ENCODE peak calls at places on chromosomes 12 and 14, in seven cellular contexts. One of them, this sample, is unnamed. For H3K9me3, the result is how much of the 10 kb centered on the place peaks cover.

GRCh38 chr12:3145036-3145435 is 67.9 kb downstream of the TSPAN9 start:
- DNase-seq in HCT116: no peak
- DNase-seq in K562: no peak
- DNase-seq in A549: no peak
- DNase-seq in uterus: no peak
- DNase-seq in heart left ventricle: peak
- DNase-seq in IMR-90: no peak
- DNase-seq in this sample: no peak

GRCh38 chr12:84814664-84815245 is 97.8 kb downstream of the SLC6A15 start:
- DNase-seq in uterus: no peak
- DNase-seq in heart left ventricle: no peak
- DNase-seq in A549: no peak
- DNase-seq in HCT116: no peak
- DNase-seq in K562: no peak
- DNase-seq in IMR-90: peak
- DNase-seq in this sample: no peak

GRCh38 chr14:65361920-65362319 is 50.6 kb upstream of the FUT8 start:
- DNase-seq in K562: no peak
- DNase-seq in IMR-90: peak
- DNase-seq in heart left ventricle: no peak
- DNase-seq in A549: no peak
- DNase-seq in HCT116: no peak
- DNase-seq in uterus: no peak
- DNase-seq in this sample: peak

GRCh38 chr14:96138241-96138640 is 66.4 kb upstream of the BDKRB2 start:
- DNase-seq in heart left ventricle: no peak
- DNase-seq in A549: no peak
- DNase-seq in uterus: no peak
- DNase-seq in IMR-90: peak
- DNase-seq in HCT116: no peak
- DNase-seq in K562: no peak
- DNase-seq in this sample: no peak

GRCh38 chr14:35403085-35403396 is 1.5 kb downstream of the NFKBIA start:
- DNase-seq in uterus: peak
- DNase-seq in IMR-90: peak
- DNase-seq in A549: no peak
- DNase-seq in K562: no peak
- DNase-seq in heart left ventricle: no peak
- DNase-seq in HCT116: no peak
- DNase-seq in this sample: peak

GRCh38 chr14:100825691-100826331 is at the start of gene MEG3:
- DNase-seq in heart left ventricle: peak
- DNase-seq in HCT116: no peak
- DNase-seq in K562: no peak
- DNase-seq in uterus: peak
- DNase-seq in A549: peak
- DNase-seq in IMR-90: peak
- DNase-seq in this sample: peak

GRCh38 chr12:45612044-45612794 is 117.3 kb upstream of the ARID2 start:
- DNase-seq in K562: no peak
- DNase-seq in IMR-90: peak
- DNase-seq in heart left ventricle: no peak
- DNase-seq in A549: no peak
- DNase-seq in HCT116: no peak
- DNase-seq in uterus: no peak
- DNase-seq in this sample: no peak

GRCh38 chr12:98418357-98419075 is 96.9 kb upstream of the TMPO start:
- DNase-seq in uterus: peak
- DNase-seq in heart left ventricle: peak
- DNase-seq in HCT116: no peak
- DNase-seq in A549: peak
- DNase-seq in IMR-90: peak
- DNase-seq in K562: peak
- DNase-seq in this sample: peak

GRCh38 chr12:52944683-52945388 is 4.1 kb upstream of the KRT18 start:
- DNase-seq in A549: no peak
- DNase-seq in uterus: no peak
- DNase-seq in K562: no peak
- DNase-seq in IMR-90: no peak
- DNase-seq in heart left ventricle: no peak
- DNase-seq in HCT116: no peak
- DNase-seq in this sample: no peak

GRCh38 chr12:124804011-124804621 is 59.5 kb downstream of the SCARB1 start:
- DNase-seq in heart left ventricle: no peak
- DNase-seq in K562: peak
- DNase-seq in uterus: no peak
- DNase-seq in IMR-90: peak
- DNase-seq in HCT116: peak
- DNase-seq in A549: peak
- DNase-seq in this sample: peak

GRCh38 chr14:25833341-25834121 is 764.3 kb downstream of the NOVA1 start:
- DNase-seq in HCT116: no peak
- DNase-seq in A549: no peak
- DNase-seq in K562: peak
- DNase-seq in heart left ventricle: no peak
- DNase-seq in IMR-90: no peak
- DNase-seq in uterus: peak
- DNase-seq in this sample: no peak

GRCh38 chr12:108570743-108571603 is 8.6 kb downstream of the ISCU start:
- DNase-seq in IMR-90: peak
- DNase-seq in K562: peak
- DNase-seq in A549: no peak
- DNase-seq in heart left ventricle: no peak
- DNase-seq in uterus: no peak
- DNase-seq in HCT116: peak
- DNase-seq in this sample: no peak

GRCh38 chr12:129790331-129790730 is 113.5 kb downstream of the TMEM132D start:
- DNase-seq in HCT116: no peak
- DNase-seq in A549: no peak
- DNase-seq in K562: peak
- DNase-seq in IMR-90: no peak
- DNase-seq in heart left ventricle: no peak
- DNase-seq in uterus: no peak
- DNase-seq in this sample: no peak

GRCh38 chr12:6263931-6264330 is 46.6 kb upstream of the PLEKHG6 start:
- DNase-seq in K562: peak
- DNase-seq in HCT116: no peak
- DNase-seq in uterus: no peak
- DNase-seq in A549: no peak
- DNase-seq in heart left ventricle: no peak
- DNase-seq in IMR-90: peak
- DNase-seq in this sample: no peak

GRCh38 chr12:27602516-27602915 is 78.5 kb downstream of the PPFIBP1 start:
- DNase-seq in A549: no peak
- DNase-seq in uterus: no peak
- DNase-seq in IMR-90: peak
- DNase-seq in HCT116: no peak
- DNase-seq in K562: no peak
- DNase-seq in heart left ventricle: no peak
- DNase-seq in this sample: no peak

GRCh38 chr12:78866518-78866917 is 1.9 kb downstream of the SYT1 start:
- DNase-seq in uterus: no peak
- DNase-seq in IMR-90: no peak
- DNase-seq in HCT116: no peak
- DNase-seq in heart left ventricle: no peak
- DNase-seq in A549: no peak
- DNase-seq in K562: no peak
- DNase-seq in this sample: no peak
- H3K9me3 ChIP-seq in uterus: under half
- H3K9me3 ChIP-seq in IMR-90: under half
- H3K9me3 ChIP-seq in HCT116: under half
- H3K9me3 ChIP-seq in heart left ventricle: under half
- H3K9me3 ChIP-seq in A549: under half
- H3K9me3 ChIP-seq in K562: under half
- H3K9me3 ChIP-seq in this sample: under half

GRCh38 chr14:24093901-24094838 is at the start of gene PCK2:
- DNase-seq in heart left ventricle: peak
- DNase-seq in A549: peak
- DNase-seq in uterus: peak
- DNase-seq in K562: peak
- DNase-seq in HCT116: peak
- DNase-seq in IMR-90: peak
- DNase-seq in this sample: peak
- TF ChIP-seq CTCF in heart left ventricle: no peak
- TF ChIP-seq CTCF in A549: no peak
- TF ChIP-seq CTCF in uterus: peak
- TF ChIP-seq CTCF in K562: no peak
- TF ChIP-seq CTCF in HCT116: no peak
- TF ChIP-seq CTCF in IMR-90: peak
- TF ChIP-seq CTCF in this sample: no peak

DNA sequence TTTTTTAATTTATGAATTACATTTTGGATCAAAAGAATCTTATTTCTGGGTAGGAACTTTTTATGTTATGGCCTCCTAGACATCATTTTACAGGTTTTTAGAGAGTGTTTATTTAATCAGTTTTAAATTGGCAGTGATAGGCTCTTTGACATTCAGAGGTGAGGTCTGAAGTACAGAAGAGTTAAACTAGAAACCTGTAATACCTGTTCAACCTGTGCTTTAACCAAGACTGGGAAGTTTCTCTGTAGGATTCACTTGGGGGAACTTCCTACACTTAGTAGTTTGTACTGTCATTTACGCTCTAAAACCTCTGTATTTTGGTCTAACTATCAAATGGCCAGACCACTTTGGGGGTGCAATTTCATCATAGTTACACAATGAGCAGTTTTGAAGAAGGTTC is 35.9 kb downstream of the PLEKHA5 start:
- DNase-seq in A549: no peak
- DNase-seq in uterus: no peak
- DNase-seq in HCT116: no peak
- DNase-seq in K562: no peak
- DNase-seq in IMR-90: no peak
- DNase-seq in heart left ventricle: no peak
- DNase-seq in this sample: no peak
- TF ChIP-seq POLR2A in A549: no peak
- TF ChIP-seq POLR2A in uterus: no peak
- TF ChIP-seq POLR2A in HCT116: no peak
- TF ChIP-seq POLR2A in K562: no peak
- TF ChIP-seq POLR2A in IMR-90: no peak
- TF ChIP-seq POLR2A in heart left ventricle: no peak
- TF ChIP-seq POLR2A in this sample: no peak

DNA sequence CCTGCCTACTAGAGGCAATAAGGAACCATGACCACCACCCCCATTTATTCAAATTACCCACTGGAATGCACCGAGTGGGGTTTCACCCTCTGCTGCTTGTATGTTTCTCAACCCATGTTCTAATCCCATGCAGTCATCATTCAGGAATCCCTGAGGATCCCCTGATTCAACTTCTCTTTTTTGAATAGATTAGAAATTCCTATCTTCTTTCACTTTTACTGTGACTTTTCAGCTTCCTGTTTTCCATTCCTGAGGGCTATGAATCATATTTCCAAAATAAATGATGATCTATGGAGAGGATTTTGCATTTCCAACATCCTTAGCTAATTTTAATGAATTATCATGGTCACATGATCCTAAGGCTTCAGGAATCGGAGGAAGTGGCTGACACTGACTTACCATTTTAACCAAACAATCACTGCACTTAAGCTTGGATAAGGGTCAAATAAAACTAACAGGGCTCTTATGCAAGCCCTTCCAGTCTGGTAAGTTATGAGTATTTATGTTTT is 19.4 kb upstream of the P2RX4 start:
- DNase-seq in heart left ventricle: no peak
- DNase-seq in HCT116: no peak
- DNase-seq in K562: no peak
- DNase-seq in IMR-90: peak
- DNase-seq in A549: no peak
- DNase-seq in uterus: no peak
- DNase-seq in this sample: no peak
- H3K9me3 ChIP-seq in heart left ventricle: under half
- H3K9me3 ChIP-seq in HCT116: under half
- H3K9me3 ChIP-seq in K562: under half
- H3K9me3 ChIP-seq in IMR-90: under half
- H3K9me3 ChIP-seq in A549: under half
- H3K9me3 ChIP-seq in uterus: under half
- H3K9me3 ChIP-seq in this sample: under half

DNA sequence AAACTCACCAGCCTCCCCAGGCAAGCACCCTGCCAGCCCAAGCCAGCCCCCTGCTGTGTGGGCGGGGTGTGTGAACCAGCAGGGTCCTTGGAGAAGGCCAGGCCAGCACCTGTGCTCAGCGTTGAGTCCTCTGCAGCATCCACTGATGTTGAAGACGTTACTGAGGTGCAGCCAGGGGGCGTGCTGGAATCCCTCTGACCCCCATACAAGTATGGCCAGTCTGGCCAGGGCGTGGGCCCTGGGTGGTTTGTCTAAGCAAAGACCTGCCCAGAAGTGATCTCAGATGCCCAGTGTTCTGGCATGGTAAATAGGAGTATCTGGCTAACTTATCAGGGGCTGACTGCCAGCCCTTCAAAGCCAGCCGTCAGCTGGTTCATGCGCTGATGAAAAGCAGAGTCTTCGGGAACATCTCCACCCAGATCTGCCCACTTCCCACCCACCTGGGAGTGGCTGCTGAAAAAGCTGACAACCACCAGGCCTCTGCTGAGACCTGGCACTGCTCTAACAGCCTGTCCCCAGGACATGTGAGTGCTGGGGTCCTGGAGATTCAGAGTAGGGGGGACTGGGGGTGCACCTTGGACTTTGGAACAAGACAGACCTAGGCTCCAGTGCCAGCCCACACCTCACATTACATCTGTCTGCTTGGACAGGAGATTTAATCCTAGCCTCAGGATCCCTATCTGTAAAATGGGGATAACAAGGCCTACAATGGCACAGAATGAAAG is 41.1 kb downstream of the ACTN1 start:
- DNase-seq in A549: no peak
- DNase-seq in uterus: peak
- DNase-seq in K562: peak
- DNase-seq in HCT116: no peak
- DNase-seq in IMR-90: no peak
- DNase-seq in heart left ventricle: peak
- DNase-seq in this sample: no peak
- TF ChIP-seq CTCF in A549: peak
- TF ChIP-seq CTCF in uterus: peak
- TF ChIP-seq CTCF in K562: peak
- TF ChIP-seq CTCF in HCT116: peak
- TF ChIP-seq CTCF in IMR-90: peak
- TF ChIP-seq CTCF in heart left ventricle: peak
- TF ChIP-seq CTCF in this sample: peak

GRCh38 chr12:121795029-121795977 is 1.8 kb upstream of the RHOF start:
- DNase-seq in IMR-90: peak
- DNase-seq in heart left ventricle: peak
- DNase-seq in A549: peak
- DNase-seq in K562: peak
- DNase-seq in HCT116: peak
- DNase-seq in uterus: peak
- DNase-seq in this sample: peak
- TF ChIP-seq POLR2A in IMR-90: no peak
- TF ChIP-seq POLR2A in heart left ventricle: no peak
- TF ChIP-seq POLR2A in A549: no peak
- TF ChIP-seq POLR2A in K562: peak
- TF ChIP-seq POLR2A in HCT116: no peak
- TF ChIP-seq POLR2A in uterus: no peak
- TF ChIP-seq POLR2A in this sample: no peak

This sample was measured in gastrocnemius medialis.